ENCODE peak calls at places on chromosomes 5 and 9, in four cellular contexts. O is breast epithelium, G is vagina, K is HCT116. C is an unnamed sample.

GRCh38 chr5:15993334-15993733 is 186.3 kb downstream of the MARCHF11 start:
- DNase-seq in O (no peak), K (no peak), G (no peak), C (no peak)

GRCh38 chr9:136117291-136118060 is 1.2 kb downstream of the TMEM250 start:
- DNase-seq in O (no peak), K (no peak), G (no peak), C (peak; percentile 63)

GRCh38 chr5:159317849-159318248 is 12.4 kb downstream of the IL12B start:
- DNase-seq in K (no peak), G (no peak), O (no peak), C (no peak)

GRCh38 chr9:37197158-37198033 is 77.0 kb downstream of the ZCCHC7 start:
- DNase-seq in O (no peak), G (no peak), K (no peak), C (no peak)

GRCh38 chr5:94192658-94193391 is 425.6 kb downstream of the KIAA0825 start:
- DNase-seq in K (no peak), G (no peak), O (no peak), C (no peak)

GRCh38 chr9:78397045-78397843 is 100.3 kb downstream of the PSAT1 start:
- DNase-seq in K (no peak), G (no peak), O (no peak), C (no peak)

GRCh38 chr9:127711831-127712274 is 3.6 kb downstream of the PTRH1 start:
- DNase-seq in K (no peak), O (no peak), G (no peak), C (no peak)

GRCh38 chr5:119919279-119919678 is 289.9 kb downstream of the FAM170A start:
- DNase-seq in K (no peak), G (no peak), O (no peak), C (no peak)

GRCh38 chr9:135150981-135151380 is 63.5 kb downstream of the OLFM1 start:
- DNase-seq in G (no peak), O (no peak), K (no peak), C (no peak)

GRCh38 chr9:38131729-38132128 is 62.7 kb upstream of the SHB start:
- DNase-seq in O (no peak), G (no peak), K (no peak), C (no peak)

GRCh38 chr5:93078082-93079038 is 502.7 kb downstream of the NR2F1-AS1 start:
- DNase-seq in O (peak; percentile 18), K (peak; percentile 99), G (no peak), C (peak; percentile 25)

GRCh38 chr5:16812448-16812847 is 123.6 kb downstream of the MYO10 start:
- DNase-seq in K (no peak), O (no peak), G (no peak), C (no peak)

GRCh38 chr5:76384705-76385104 is 18.4 kb upstream of the IQGAP2 start:
- DNase-seq in O (no peak), K (no peak), G (no peak), C (no peak)

GRCh38 chr5:65932676-65933075 is 6.3 kb downstream of the ERBIN start:
- DNase-seq in O (no peak), G (no peak), K (no peak), C (no peak)

GRCh38 chr9:124108216-124108615 is 96.6 kb downstream of the LHX2 start:
- DNase-seq in K (no peak), G (no peak), O (no peak), C (no peak)

GRCh38 chr5:41793156-41793770 is 77.0 kb downstream of the OXCT1 start:
- DNase-seq in K (no peak), O (no peak), G (no peak), C (no peak)

GRCh38 chr5:53059281-53059680 is 50.3 kb downstream of the MOCS2 start:
- DNase-seq in O (no peak), G (no peak), K (no peak), C (no peak)

GRCh38 chr5:27311544-27311943 is 273.2 kb upstream of the CDH9 start:
- DNase-seq in K (no peak), G (no peak), O (no peak), C (no peak)

GRCh38 chr9:34341659-34342266 is 12.4 kb downstream of the NUDT2 start:
- DNase-seq in K (no peak), O (no peak), G (no peak), C (no peak)

GRCh38 chr9:120733190-120733589 is 18.9 kb upstream of the MEGF9 start:
- DNase-seq in O (no peak), G (no peak), K (no peak), C (peak; percentile 55)

GRCh38 chr5:135488727-135489465 is 36.7 kb upstream of the TIFAB start:
- DNase-seq in G (no peak), O (no peak), K (peak; percentile 37), C (no peak)

GRCh38 chr9:79430599-79430998 is 141.2 kb upstream of the TLE4 start:
- DNase-seq in O (no peak), K (no peak), G (no peak), C (no peak)

GRCh38 chr5:177419045-177419444 is 7.4 kb upstream of the GRK6 start:
- DNase-seq in K (no peak), O (no peak), G (no peak), C (no peak)

GRCh38 chr5:56516936-56517521 is 283.9 kb upstream of the ANKRD55 start:
- DNase-seq in G (no peak), O (no peak), K (no peak), C (peak; percentile 37)

GRCh38 chr5:53983568-53984465 is 326.6 kb downstream of the ARL15 start:
- DNase-seq in O (no peak), K (no peak), G (no peak), C (no peak)

GRCh38 chr5:173736374-173736773 is 119.9 kb upstream of the BOD1 start:
- DNase-seq in O (no peak), G (no peak), K (no peak), C (no peak)

GRCh38 chr5:173734716-173735115 is 118.3 kb upstream of the BOD1 start:
- DNase-seq in O (no peak), G (no peak), K (no peak), C (no peak)

GRCh38 chr5:173735171-173735570 is 118.7 kb upstream of the BOD1 start:
- DNase-seq in G (no peak), O (no peak), K (no peak), C (no peak)

GRCh38 chr5:173735691-173736090 is 119.2 kb upstream of the BOD1 start:
- DNase-seq in K (no peak), O (no peak), G (no peak), C (no peak)

GRCh38 chr5:173736923-173737412 is 120.5 kb upstream of the BOD1 start:
- DNase-seq in G (no peak), O (no peak), K (no peak), C (peak; percentile 34)
- H3K4me1 ChIP-seq in G (no peaks in the 10 kb centered on the region), O (no peaks in the 10 kb centered on the region), K (no peaks in the 10 kb centered on the region), C (no peaks in the 10 kb centered on the region)

GRCh38 chr9:26946753-26947727 is at the start of gene PLAA:
- DNase-seq in O (peak; percentile 81), K (peak; percentile 85), G (peak; percentile 95), C (peak; percentile 89)
- TF ChIP-seq POLR2A in O (peak; percentile 8), K (peak; percentile 49), G (no peak), C (no peak)

DNA sequence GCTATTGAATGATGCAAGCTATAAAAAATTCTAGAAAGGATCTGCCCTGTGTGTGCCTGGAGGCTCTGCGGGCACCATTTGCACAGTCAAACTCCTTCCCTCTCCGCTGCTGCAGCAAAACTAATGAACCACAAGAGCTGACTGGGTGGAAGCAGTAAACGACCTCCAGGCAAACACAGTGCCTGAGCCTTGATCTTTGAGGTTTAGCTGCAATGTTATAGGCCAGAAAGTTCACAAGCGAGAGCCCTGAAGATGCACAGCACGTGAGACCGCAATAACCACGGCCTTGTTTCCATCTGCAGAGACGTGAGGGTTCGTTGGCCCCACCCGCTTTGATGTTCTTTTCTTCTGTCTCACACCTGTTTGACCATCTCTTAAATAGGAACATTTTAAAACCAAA is 69.2 kb upstream of the S1PR3 start:
- DNase-seq in K (no peak), O (no peak), G (no peak), C (no peak)
- TF ChIP-seq POLR2AphosphoS5 in K (no peak), O (no peak), G (no peak), C (no peak)

DNA sequence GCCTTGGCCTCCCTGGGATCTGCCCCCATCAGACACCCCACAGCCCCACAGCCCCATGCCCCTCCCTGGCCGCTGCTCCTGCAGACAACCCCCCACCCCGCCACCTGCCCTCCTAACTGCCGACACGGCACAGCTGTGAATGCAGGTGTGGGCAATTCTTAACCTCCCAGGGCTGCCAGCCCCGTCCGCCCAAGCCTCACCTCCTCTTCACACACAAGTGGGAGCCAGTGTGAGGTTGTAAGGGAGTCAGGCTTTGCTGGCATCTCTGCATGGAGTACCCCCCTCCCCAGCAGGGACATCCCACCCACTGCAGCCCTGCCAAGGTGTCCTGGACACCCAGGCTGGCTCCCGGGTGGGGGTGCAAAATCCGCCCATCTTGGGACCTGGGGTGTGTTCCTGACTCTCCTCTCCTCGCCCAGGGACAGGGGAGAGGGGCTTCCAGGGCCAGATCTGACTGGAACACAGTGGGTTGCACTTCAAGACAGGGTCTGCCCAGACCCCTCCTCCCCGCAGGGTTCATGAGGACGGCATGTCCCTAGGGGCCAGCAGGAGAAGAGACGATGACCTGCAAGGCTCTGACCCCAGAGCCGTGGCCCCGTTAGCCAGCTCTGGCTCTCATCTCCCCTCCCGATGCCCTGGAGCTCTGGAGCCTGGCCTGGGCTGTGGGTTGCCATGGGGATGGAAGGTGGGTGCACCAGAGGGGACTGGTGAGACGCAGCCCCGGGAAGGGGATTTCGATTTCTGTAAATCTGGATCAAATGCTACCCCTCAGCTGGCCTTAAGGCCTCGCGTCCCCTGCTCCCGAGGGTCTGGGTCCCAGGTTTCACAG is 34.4 kb downstream of the SARDH start:
- DNase-seq in G (no peak), O (no peak), K (no peak), C (no peak)
- H3K4me1 ChIP-seq in G (peaks cover 18% of the 10 kb centered on the region), O (no peaks in the 10 kb centered on the region), K (no peaks in the 10 kb centered on the region), C (peaks cover 18% of the 10 kb centered on the region)